ENCODE peak calls at places on chromosomes 7 and 10, in nine cellular contexts. One of them, this sample, is unnamed.

GRCh38 chr7:3552499-3552898 is 251.4 kb downstream of the SDK1 start:
- DNase-seq in activated T-helper 1 cell treated with anti-CD3 and anti-CD28 coated beads, Interleukin-12 subunit alpha, Interleukin-12 subunit beta, Interleukin-2, Interleukin-4 antibody, amounts not matched to agents 30 ng/mL and 10 ng/mL and 1 ng/mL, durations not matched to agents 14 hours and 24 hours and 36 hours: no peak
- DNase-seq in suprapubic skin: no peak
- DNase-seq in SW 1271: no peak
- DNase-seq in NCI-H1092: no peak
- DNase-seq in LoVo: no peak
- DNase-seq in T-helper 9 cell: no peak
- DNase-seq in activated naive CD4-positive, alpha-beta T cell: no peak
- DNase-seq in testis: no peak
- DNase-seq in this sample: no peak

GRCh38 chr10:5666324-5667220 is at the start of gene ASB13:
- DNase-seq in activated T-helper 1 cell treated with anti-CD3 and anti-CD28 coated beads, Interleukin-12 subunit alpha, Interleukin-12 subunit beta, Interleukin-2, Interleukin-4 antibody, amounts not matched to agents 30 ng/mL and 10 ng/mL and 1 ng/mL, durations not matched to agents 14 hours and 24 hours and 36 hours: peak
- DNase-seq in suprapubic skin: no peak
- DNase-seq in SW 1271: no peak
- DNase-seq in NCI-H1092: no peak
- DNase-seq in LoVo: peak
- DNase-seq in T-helper 9 cell: peak
- DNase-seq in activated naive CD4-positive, alpha-beta T cell: no peak
- DNase-seq in testis: peak
- DNase-seq in this sample: no peak

GRCh38 chr10:62116896-62117295 is 151.7 kb downstream of the RTKN2 start:
- DNase-seq in activated T-helper 1 cell treated with anti-CD3 and anti-CD28 coated beads, Interleukin-12 subunit alpha, Interleukin-12 subunit beta, Interleukin-2, Interleukin-4 antibody, amounts not matched to agents 30 ng/mL and 10 ng/mL and 1 ng/mL, durations not matched to agents 14 hours and 24 hours and 36 hours: no peak
- DNase-seq in suprapubic skin: no peak
- DNase-seq in SW 1271: no peak
- DNase-seq in NCI-H1092: peak
- DNase-seq in LoVo: no peak
- DNase-seq in T-helper 9 cell: no peak
- DNase-seq in activated naive CD4-positive, alpha-beta T cell: no peak
- DNase-seq in testis: no peak
- DNase-seq in this sample: no peak

GRCh38 chr10:132709471-132709951 is 76.4 kb downstream of the NKX6-2 start:
- DNase-seq in activated T-helper 1 cell treated with anti-CD3 and anti-CD28 coated beads, Interleukin-12 subunit alpha, Interleukin-12 subunit beta, Interleukin-2, Interleukin-4 antibody, amounts not matched to agents 30 ng/mL and 10 ng/mL and 1 ng/mL, durations not matched to agents 14 hours and 24 hours and 36 hours: no peak
- DNase-seq in suprapubic skin: peak
- DNase-seq in SW 1271: no peak
- DNase-seq in NCI-H1092: no peak
- DNase-seq in LoVo: no peak
- DNase-seq in T-helper 9 cell: no peak
- DNase-seq in activated naive CD4-positive, alpha-beta T cell: no peak
- DNase-seq in testis: no peak
- DNase-seq in this sample: no peak

GRCh38 chr10:17923728-17924127 is 28.0 kb upstream of the SLC39A12 start:
- DNase-seq in activated T-helper 1 cell treated with anti-CD3 and anti-CD28 coated beads, Interleukin-12 subunit alpha, Interleukin-12 subunit beta, Interleukin-2, Interleukin-4 antibody, amounts not matched to agents 30 ng/mL and 10 ng/mL and 1 ng/mL, durations not matched to agents 14 hours and 24 hours and 36 hours: no peak
- DNase-seq in suprapubic skin: no peak
- DNase-seq in SW 1271: peak
- DNase-seq in NCI-H1092: no peak
- DNase-seq in LoVo: peak
- DNase-seq in T-helper 9 cell: no peak
- DNase-seq in activated naive CD4-positive, alpha-beta T cell: no peak
- DNase-seq in testis: no peak
- DNase-seq in this sample: no peak

GRCh38 chr7:33996899-33997298 is 91.6 kb downstream of the BMPER start:
- DNase-seq in activated T-helper 1 cell treated with anti-CD3 and anti-CD28 coated beads, Interleukin-12 subunit alpha, Interleukin-12 subunit beta, Interleukin-2, Interleukin-4 antibody, amounts not matched to agents 30 ng/mL and 10 ng/mL and 1 ng/mL, durations not matched to agents 14 hours and 24 hours and 36 hours: no peak
- DNase-seq in suprapubic skin: no peak
- DNase-seq in SW 1271: no peak
- DNase-seq in NCI-H1092: no peak
- DNase-seq in LoVo: no peak
- DNase-seq in T-helper 9 cell: no peak
- DNase-seq in activated naive CD4-positive, alpha-beta T cell: no peak
- DNase-seq in testis: no peak
- DNase-seq in this sample: no peak

GRCh38 chr7:158044156-158044823 is 543.3 kb downstream of the PTPRN2 start:
- DNase-seq in activated T-helper 1 cell treated with anti-CD3 and anti-CD28 coated beads, Interleukin-12 subunit alpha, Interleukin-12 subunit beta, Interleukin-2, Interleukin-4 antibody, amounts not matched to agents 30 ng/mL and 10 ng/mL and 1 ng/mL, durations not matched to agents 14 hours and 24 hours and 36 hours: no peak
- DNase-seq in suprapubic skin: peak
- DNase-seq in SW 1271: no peak
- DNase-seq in NCI-H1092: no peak
- DNase-seq in LoVo: no peak
- DNase-seq in T-helper 9 cell: no peak
- DNase-seq in activated naive CD4-positive, alpha-beta T cell: no peak
- DNase-seq in testis: no peak
- DNase-seq in this sample: no peak

GRCh38 chr7:93902777-93903423 is 3.5 kb upstream of the GNGT1 start:
- DNase-seq in activated T-helper 1 cell treated with anti-CD3 and anti-CD28 coated beads, Interleukin-12 subunit alpha, Interleukin-12 subunit beta, Interleukin-2, Interleukin-4 antibody, amounts not matched to agents 30 ng/mL and 10 ng/mL and 1 ng/mL, durations not matched to agents 14 hours and 24 hours and 36 hours: no peak
- DNase-seq in suprapubic skin: no peak
- DNase-seq in SW 1271: no peak
- DNase-seq in NCI-H1092: no peak
- DNase-seq in LoVo: no peak
- DNase-seq in T-helper 9 cell: no peak
- DNase-seq in activated naive CD4-positive, alpha-beta T cell: no peak
- DNase-seq in testis: peak
- DNase-seq in this sample: no peak

GRCh38 chr10:1257226-1257625 is 201.0 kb downstream of the WDR37 start:
- DNase-seq in activated T-helper 1 cell treated with anti-CD3 and anti-CD28 coated beads, Interleukin-12 subunit alpha, Interleukin-12 subunit beta, Interleukin-2, Interleukin-4 antibody, amounts not matched to agents 30 ng/mL and 10 ng/mL and 1 ng/mL, durations not matched to agents 14 hours and 24 hours and 36 hours: no peak
- DNase-seq in suprapubic skin: no peak
- DNase-seq in SW 1271: no peak
- DNase-seq in NCI-H1092: no peak
- DNase-seq in LoVo: no peak
- DNase-seq in T-helper 9 cell: no peak
- DNase-seq in activated naive CD4-positive, alpha-beta T cell: no peak
- DNase-seq in testis: no peak
- DNase-seq in this sample: no peak

GRCh38 chr7:116598278-116598677 is 73.4 kb downstream of the CAV1 start:
- DNase-seq in activated T-helper 1 cell treated with anti-CD3 and anti-CD28 coated beads, Interleukin-12 subunit alpha, Interleukin-12 subunit beta, Interleukin-2, Interleukin-4 antibody, amounts not matched to agents 30 ng/mL and 10 ng/mL and 1 ng/mL, durations not matched to agents 14 hours and 24 hours and 36 hours: no peak
- DNase-seq in suprapubic skin: no peak
- DNase-seq in SW 1271: no peak
- DNase-seq in NCI-H1092: no peak
- DNase-seq in LoVo: no peak
- DNase-seq in T-helper 9 cell: no peak
- DNase-seq in activated naive CD4-positive, alpha-beta T cell: no peak
- DNase-seq in testis: no peak
- DNase-seq in this sample: no peak

GRCh38 chr7:129853661-129854268 is 99.0 kb downstream of the UBE2H start:
- DNase-seq in activated T-helper 1 cell treated with anti-CD3 and anti-CD28 coated beads, Interleukin-12 subunit alpha, Interleukin-12 subunit beta, Interleukin-2, Interleukin-4 antibody, amounts not matched to agents 30 ng/mL and 10 ng/mL and 1 ng/mL, durations not matched to agents 14 hours and 24 hours and 36 hours: no peak
- DNase-seq in suprapubic skin: no peak
- DNase-seq in SW 1271: no peak
- DNase-seq in NCI-H1092: no peak
- DNase-seq in LoVo: no peak
- DNase-seq in T-helper 9 cell: no peak
- DNase-seq in activated naive CD4-positive, alpha-beta T cell: no peak
- DNase-seq in testis: no peak
- DNase-seq in this sample: no peak

GRCh38 chr7:127786184-127786583 is 134.2 kb downstream of the SND1 start:
- DNase-seq in activated T-helper 1 cell treated with anti-CD3 and anti-CD28 coated beads, Interleukin-12 subunit alpha, Interleukin-12 subunit beta, Interleukin-2, Interleukin-4 antibody, amounts not matched to agents 30 ng/mL and 10 ng/mL and 1 ng/mL, durations not matched to agents 14 hours and 24 hours and 36 hours: no peak
- DNase-seq in suprapubic skin: no peak
- DNase-seq in SW 1271: no peak
- DNase-seq in NCI-H1092: no peak
- DNase-seq in LoVo: no peak
- DNase-seq in T-helper 9 cell: no peak
- DNase-seq in activated naive CD4-positive, alpha-beta T cell: no peak
- DNase-seq in testis: no peak
- DNase-seq in this sample: no peak

GRCh38 chr7:39421251-39421650 is 145.0 kb upstream of the YAE1 start:
- DNase-seq in activated T-helper 1 cell treated with anti-CD3 and anti-CD28 coated beads, Interleukin-12 subunit alpha, Interleukin-12 subunit beta, Interleukin-2, Interleukin-4 antibody, amounts not matched to agents 30 ng/mL and 10 ng/mL and 1 ng/mL, durations not matched to agents 14 hours and 24 hours and 36 hours: no peak
- DNase-seq in suprapubic skin: no peak
- DNase-seq in SW 1271: no peak
- DNase-seq in NCI-H1092: no peak
- DNase-seq in LoVo: no peak
- DNase-seq in T-helper 9 cell: no peak
- DNase-seq in activated naive CD4-positive, alpha-beta T cell: no peak
- DNase-seq in testis: no peak
- DNase-seq in this sample: no peak

GRCh38 chr10:128059266-128059850 is 66.9 kb downstream of the MKI67 start:
- DNase-seq in activated T-helper 1 cell treated with anti-CD3 and anti-CD28 coated beads, Interleukin-12 subunit alpha, Interleukin-12 subunit beta, Interleukin-2, Interleukin-4 antibody, amounts not matched to agents 30 ng/mL and 10 ng/mL and 1 ng/mL, durations not matched to agents 14 hours and 24 hours and 36 hours: no peak
- DNase-seq in suprapubic skin: peak
- DNase-seq in SW 1271: no peak
- DNase-seq in NCI-H1092: no peak
- DNase-seq in LoVo: no peak
- DNase-seq in T-helper 9 cell: no peak
- DNase-seq in activated naive CD4-positive, alpha-beta T cell: no peak
- DNase-seq in testis: no peak
- DNase-seq in this sample: no peak

GRCh38 chr7:153523320-153524015 is 528.7 kb upstream of the DPP6 start:
- DNase-seq in activated T-helper 1 cell treated with anti-CD3 and anti-CD28 coated beads, Interleukin-12 subunit alpha, Interleukin-12 subunit beta, Interleukin-2, Interleukin-4 antibody, amounts not matched to agents 30 ng/mL and 10 ng/mL and 1 ng/mL, durations not matched to agents 14 hours and 24 hours and 36 hours: no peak
- DNase-seq in suprapubic skin: no peak
- DNase-seq in SW 1271: no peak
- DNase-seq in NCI-H1092: no peak
- DNase-seq in LoVo: no peak
- DNase-seq in T-helper 9 cell: no peak
- DNase-seq in activated naive CD4-positive, alpha-beta T cell: no peak
- DNase-seq in testis: no peak
- DNase-seq in this sample: no peak

GRCh38 chr7:15326044-15326644 is 235.7 kb downstream of the AGMO start:
- DNase-seq in activated T-helper 1 cell treated with anti-CD3 and anti-CD28 coated beads, Interleukin-12 subunit alpha, Interleukin-12 subunit beta, Interleukin-2, Interleukin-4 antibody, amounts not matched to agents 30 ng/mL and 10 ng/mL and 1 ng/mL, durations not matched to agents 14 hours and 24 hours and 36 hours: no peak
- DNase-seq in suprapubic skin: no peak
- DNase-seq in SW 1271: no peak
- DNase-seq in NCI-H1092: peak
- DNase-seq in LoVo: peak
- DNase-seq in T-helper 9 cell: no peak
- DNase-seq in activated naive CD4-positive, alpha-beta T cell: no peak
- DNase-seq in testis: no peak
- DNase-seq in this sample: no peak

GRCh38 chr7:24757799-24758275 is 573 bp upstream of the GSDME start:
- DNase-seq in activated T-helper 1 cell treated with anti-CD3 and anti-CD28 coated beads, Interleukin-12 subunit alpha, Interleukin-12 subunit beta, Interleukin-2, Interleukin-4 antibody, amounts not matched to agents 30 ng/mL and 10 ng/mL and 1 ng/mL, durations not matched to agents 14 hours and 24 hours and 36 hours: no peak
- DNase-seq in suprapubic skin: no peak
- DNase-seq in SW 1271: no peak
- DNase-seq in NCI-H1092: no peak
- DNase-seq in LoVo: no peak
- DNase-seq in T-helper 9 cell: no peak
- DNase-seq in activated naive CD4-positive, alpha-beta T cell: no peak
- DNase-seq in testis: peak
- DNase-seq in this sample: no peak

GRCh38 chr10:21753497-21754270 is 219.7 kb downstream of the MLLT10 start:
- DNase-seq in activated T-helper 1 cell treated with anti-CD3 and anti-CD28 coated beads, Interleukin-12 subunit alpha, Interleukin-12 subunit beta, Interleukin-2, Interleukin-4 antibody, amounts not matched to agents 30 ng/mL and 10 ng/mL and 1 ng/mL, durations not matched to agents 14 hours and 24 hours and 36 hours: no peak
- DNase-seq in suprapubic skin: no peak
- DNase-seq in SW 1271: no peak
- DNase-seq in NCI-H1092: no peak
- DNase-seq in LoVo: no peak
- DNase-seq in T-helper 9 cell: no peak
- DNase-seq in activated naive CD4-positive, alpha-beta T cell: no peak
- DNase-seq in testis: no peak
- DNase-seq in this sample: no peak

GRCh38 chr7:138502023-138502767 is 42.1 kb downstream of the TRIM24 start:
- DNase-seq in activated T-helper 1 cell treated with anti-CD3 and anti-CD28 coated beads, Interleukin-12 subunit alpha, Interleukin-12 subunit beta, Interleukin-2, Interleukin-4 antibody, amounts not matched to agents 30 ng/mL and 10 ng/mL and 1 ng/mL, durations not matched to agents 14 hours and 24 hours and 36 hours: no peak
- DNase-seq in suprapubic skin: no peak
- DNase-seq in SW 1271: no peak
- DNase-seq in NCI-H1092: no peak
- DNase-seq in LoVo: no peak
- DNase-seq in T-helper 9 cell: no peak
- DNase-seq in activated naive CD4-positive, alpha-beta T cell: no peak
- DNase-seq in testis: no peak
- DNase-seq in this sample: no peak

GRCh38 chr10:126224967-126225671 is 163.2 kb downstream of the ADAM12 start:
- DNase-seq in activated T-helper 1 cell treated with anti-CD3 and anti-CD28 coated beads, Interleukin-12 subunit alpha, Interleukin-12 subunit beta, Interleukin-2, Interleukin-4 antibody, amounts not matched to agents 30 ng/mL and 10 ng/mL and 1 ng/mL, durations not matched to agents 14 hours and 24 hours and 36 hours: no peak
- DNase-seq in suprapubic skin: no peak
- DNase-seq in SW 1271: no peak
- DNase-seq in NCI-H1092: no peak
- DNase-seq in LoVo: no peak
- DNase-seq in T-helper 9 cell: no peak
- DNase-seq in activated naive CD4-positive, alpha-beta T cell: no peak
- DNase-seq in testis: no peak
- DNase-seq in this sample: no peak

GRCh38 chr7:48887500-48887899 is 36.8 kb upstream of the CDC14C start:
- DNase-seq in activated T-helper 1 cell treated with anti-CD3 and anti-CD28 coated beads, Interleukin-12 subunit alpha, Interleukin-12 subunit beta, Interleukin-2, Interleukin-4 antibody, amounts not matched to agents 30 ng/mL and 10 ng/mL and 1 ng/mL, durations not matched to agents 14 hours and 24 hours and 36 hours: no peak
- DNase-seq in suprapubic skin: no peak
- DNase-seq in SW 1271: no peak
- DNase-seq in NCI-H1092: no peak
- DNase-seq in LoVo: no peak
- DNase-seq in T-helper 9 cell: no peak
- DNase-seq in activated naive CD4-positive, alpha-beta T cell: no peak
- DNase-seq in testis: no peak
- DNase-seq in this sample: no peak

GRCh38 chr10:119320981-119321380 is 113.6 kb downstream of the GRK5 start:
- DNase-seq in activated T-helper 1 cell treated with anti-CD3 and anti-CD28 coated beads, Interleukin-12 subunit alpha, Interleukin-12 subunit beta, Interleukin-2, Interleukin-4 antibody, amounts not matched to agents 30 ng/mL and 10 ng/mL and 1 ng/mL, durations not matched to agents 14 hours and 24 hours and 36 hours: no peak
- DNase-seq in suprapubic skin: no peak
- DNase-seq in SW 1271: no peak
- DNase-seq in NCI-H1092: no peak
- DNase-seq in LoVo: no peak
- DNase-seq in T-helper 9 cell: no peak
- DNase-seq in activated naive CD4-positive, alpha-beta T cell: no peak
- DNase-seq in testis: no peak
- DNase-seq in this sample: no peak

GRCh38 chr7:152173372-152174070 is 148.0 kb downstream of the GALNT11 start:
- DNase-seq in activated T-helper 1 cell treated with anti-CD3 and anti-CD28 coated beads, Interleukin-12 subunit alpha, Interleukin-12 subunit beta, Interleukin-2, Interleukin-4 antibody, amounts not matched to agents 30 ng/mL and 10 ng/mL and 1 ng/mL, durations not matched to agents 14 hours and 24 hours and 36 hours: no peak
- DNase-seq in suprapubic skin: no peak
- DNase-seq in SW 1271: no peak
- DNase-seq in NCI-H1092: no peak
- DNase-seq in LoVo: no peak
- DNase-seq in T-helper 9 cell: no peak
- DNase-seq in activated naive CD4-positive, alpha-beta T cell: no peak
- DNase-seq in testis: no peak
- DNase-seq in this sample: no peak

GRCh38 chr10:68106656-68107055 is 2.6 kb upstream of the MYPN start:
- DNase-seq in activated T-helper 1 cell treated with anti-CD3 and anti-CD28 coated beads, Interleukin-12 subunit alpha, Interleukin-12 subunit beta, Interleukin-2, Interleukin-4 antibody, amounts not matched to agents 30 ng/mL and 10 ng/mL and 1 ng/mL, durations not matched to agents 14 hours and 24 hours and 36 hours: no peak
- DNase-seq in suprapubic skin: no peak
- DNase-seq in SW 1271: no peak
- DNase-seq in NCI-H1092: no peak
- DNase-seq in LoVo: peak
- DNase-seq in T-helper 9 cell: no peak
- DNase-seq in activated naive CD4-positive, alpha-beta T cell: no peak
- DNase-seq in testis: no peak
- DNase-seq in this sample: no peak

GRCh38 chr10:101217450-101218281 is 11.6 kb downstream of the LBX1 start:
- DNase-seq in activated T-helper 1 cell treated with anti-CD3 and anti-CD28 coated beads, Interleukin-12 subunit alpha, Interleukin-12 subunit beta, Interleukin-2, Interleukin-4 antibody, amounts not matched to agents 30 ng/mL and 10 ng/mL and 1 ng/mL, durations not matched to agents 14 hours and 24 hours and 36 hours: no peak
- DNase-seq in suprapubic skin: no peak
- DNase-seq in SW 1271: no peak
- DNase-seq in NCI-H1092: peak
- DNase-seq in LoVo: no peak
- DNase-seq in T-helper 9 cell: no peak
- DNase-seq in activated naive CD4-positive, alpha-beta T cell: no peak
- DNase-seq in testis: peak
- DNase-seq in this sample: no peak